ENCODE peak calls at places on chromosomes 1 and 21, in seven cellular contexts. G is A172; X is lower leg skin; P is activated naive CD4-positive, alpha-beta T cell treated with anti-CD3 and anti-CD28 coated beads, Interleukin-2, amount 50 U/mL, for 72 hours; V is stimulated activated CD8-positive, alpha-beta memory T cell treated with anti-CD3 and anti-CD28 coated beads, Interleukin-7, amount 100 ng/mL, for 1 hour; B is left lobe of liver; E is cardiac muscle cell. W is an unnamed sample.
A peak's percentile ranks its signal among the peaks of the same experiment; 100 is the strongest.

GRCh38 chr1:203461717-203462116 is 13.9 kb upstream of the PRELP start:
- DNase-seq in G (no peak), X (no peak), P (no peak), V (no peak), B (no peak), E (no peak), W (no peak)

GRCh38 chr1:234607091-234608025 is 2.6 kb downstream of the IRF2BP2 start:
- DNase-seq in G (no peak), X (no peak), P (peak; percentile 33), V (no peak), B (peak; percentile 64), E (peak; percentile 57), W (peak; percentile 62)

GRCh38 chr1:27849951-27850350 is 19.4 kb downstream of the PPP1R8 start:
- DNase-seq in G (no peak), X (no peak), P (no peak), V (no peak), B (peak; percentile 31), E (no peak), W (no peak)

GRCh38 chr21:27076035-27076434 is 109.1 kb upstream of the ADAMTS5 start:
- DNase-seq in G (no peak), X (no peak), P (no peak), V (no peak), B (no peak), E (no peak), W (no peak)

GRCh38 chr1:85088408-85088784 is 40.1 kb upstream of the MCOLN3 start:
- DNase-seq in G (no peak), X (no peak), P (no peak), V (no peak), B (no peak), E (no peak), W (no peak)

GRCh38 chr1:157105988-157106812 is 6.6 kb upstream of the ETV3L start:
- DNase-seq in G (peak; percentile 86), X (no peak), P (no peak), V (no peak), B (no peak), E (peak; percentile 70), W (peak; percentile 77)

GRCh38 chr1:159211331-159212136 is 6.9 kb downstream of the ACKR1 start:
- DNase-seq in G (peak; percentile 39), X (no peak), P (peak; percentile 66), V (peak; percentile 23), B (no peak), E (peak; percentile 82), W (no peak)

GRCh38 chr1:209364716-209365115 is 218.8 kb upstream of the CAMK1G start:
- DNase-seq in G (peak; percentile 71), X (no peak), P (no peak), V (no peak), B (no peak), E (no peak), W (no peak)

GRCh38 chr21:31872452-31873274 is at the start of gene HUNK:
- DNase-seq in G (no peak), X (no peak), P (peak; percentile 24), V (no peak), B (peak; percentile 50), E (peak; percentile 44), W (no peak)

GRCh38 chr1:72284084-72284397 is 1.7 kb upstream of the NEGR1 start:
- DNase-seq in G (no peak), X (no peak), P (no peak), V (no peak), B (no peak), E (no peak), W (no peak)

GRCh38 chr1:165543651-165544452 is at the start of gene LRRC52:
- DNase-seq in G (no peak), X (no peak), P (no peak), V (no peak), B (peak; percentile 81), E (no peak), W (peak; percentile 5)

GRCh38 chr1:36279110-36279788 is 26.9 kb upstream of the SH3D21 start:
- DNase-seq in G (no peak), X (no peak), P (no peak), V (no peak), B (no peak), E (peak; percentile 58), W (no peak)

GRCh38 chr1:206766251-206766856 is 4.2 kb upstream of the IL19 start:
- DNase-seq in G (peak; percentile 96), X (peak; percentile 36), P (peak; percentile 52), V (peak; percentile 33), B (no peak), E (peak; percentile 82), W (no peak)

GRCh38 chr1:162248854-162249535 is 127.7 kb downstream of the SPATA46 start:
- DNase-seq in G (no peak), X (no peak), P (no peak), V (no peak), B (no peak), E (peak; percentile 17), W (no peak)

GRCh38 chr1:103900005-103900404 is 150.3 kb downstream of the AMY1C start:
- DNase-seq in G (no peak), X (no peak), P (no peak), V (no peak), B (no peak), E (no peak), W (no peak)

GRCh38 chr1:35810096-35810860 is 2.5 kb downstream of the AGO4 start:
- DNase-seq in G (peak; percentile 18), X (no peak), P (no peak), V (no peak), B (no peak), E (peak; percentile 9), W (no peak)

GRCh38 chr1:1782399-1783221 is 4.3 kb upstream of the NADK start:
- DNase-seq in G (peak; percentile 33), X (peak; percentile 77), P (no peak), V (no peak), B (peak; percentile 80), E (peak; percentile 74), W (no peak)

GRCh38 chr21:46667191-46667734 is 31.8 kb downstream of the PRMT2 start:
- DNase-seq in G (peak; percentile 3), X (no peak), P (peak; percentile 40), V (no peak), B (no peak), E (peak; percentile 37), W (peak; percentile 22)

GRCh38 chr1:174746024-174746808 is 253.5 kb upstream of the CACYBP start:
- DNase-seq in G (no peak), X (no peak), P (no peak), V (no peak), B (no peak), E (no peak), W (no peak)